ENCODE peak calls at places on chromosomes 7 and 10, in seven cellular contexts. K is Calu3; V is AG09319; O is esophagus squamous epithelium; P is activated CD8-positive, alpha-beta T cell treated with anti-CD3 and anti-CD28 coated beads for 36 hours; D is ELR; U is natural killer cell. Y is an unnamed sample.

GRCh38 chr7:91915401-91916067 is 25.1 kb upstream of the AKAP9 start:
- DNase-seq in K (no peak), V (no peak), O (no peak), P (no peak), D (peak; percentile 20), U (no peak), Y (no peak)

GRCh38 chr7:5528071-5528814 is 104.6 kb upstream of the TNRC18 start:
- DNase-seq in K (peak; percentile 59), V (no peak), O (no peak), P (peak; percentile 58), D (peak; percentile 81), U (peak; percentile 44), Y (no peak)

GRCh38 chr10:6445671-6446278 is 134.3 kb downstream of the PRKCQ start:
- DNase-seq in K (peak; percentile 35), V (no peak), O (no peak), P (peak; percentile 80), D (peak; percentile 47), U (peak; percentile 58), Y (peak; percentile 61)

GRCh38 chr7:1693419-1693990 is 23.4 kb downstream of the ELFN1 start:
- DNase-seq in K (no peak), V (no peak), O (no peak), P (no peak), D (no peak), U (no peak), Y (no peak)

GRCh38 chr10:82887488-82887887 is 1012.5 kb downstream of the NRG3 start:
- DNase-seq in K (no peak), V (no peak), O (no peak), P (no peak), D (no peak), U (no peak), Y (no peak)

GRCh38 chr7:30548762-30549344 is 44.2 kb upstream of the GGCT start:
- DNase-seq in K (peak; percentile 86), V (peak; percentile 27), O (peak; percentile 1), P (peak; percentile 50), D (peak; percentile 82), U (no peak), Y (peak; percentile 71)

GRCh38 chr10:112471878-112472487 is 25.0 kb downstream of the VTI1A start:
- DNase-seq in K (no peak), V (peak; percentile 14), O (no peak), P (no peak), D (peak; percentile 68), U (no peak), Y (peak; percentile 70)

GRCh38 chr7:11427686-11428273 is 404.2 kb downstream of the THSD7A start:
- DNase-seq in K (peak; percentile 30), V (peak; percentile 34), O (no peak), P (peak; percentile 4), D (peak; percentile 75), U (no peak), Y (peak; percentile 80)

GRCh38 chr7:49885593-49886285 is 112.3 kb downstream of the VWC2 start:
- DNase-seq in K (peak; percentile 3), V (no peak), O (no peak), P (no peak), D (no peak), U (no peak), Y (no peak)

GRCh38 chr7:131040467-131040932 is 287.2 kb upstream of the MKLN1 start:
- DNase-seq in K (peak; percentile 62), V (no peak), O (no peak), P (peak; percentile 75), D (peak; percentile 79), U (no peak), Y (peak; percentile 68)

GRCh38 chr10:45008524-45009161 is 7.9 kb downstream of the ZNF22 start:
- DNase-seq in K (peak; percentile 53), V (peak; percentile 68), O (no peak), P (peak; percentile 31), D (peak; percentile 88), U (no peak), Y (peak; percentile 93)

GRCh38 chr10:103552856-103553742 is 59.6 kb downstream of the NEURL1 start:
- DNase-seq in K (no peak), V (no peak), O (no peak), P (no peak), D (no peak), U (no peak), Y (no peak)

GRCh38 chr10:251982-252582 is 116.8 kb downstream of the ZMYND11 start:
- DNase-seq in K (no peak), V (no peak), O (no peak), P (no peak), D (no peak), U (no peak), Y (no peak)

GRCh38 chr7:101733713-101734475 is 83.5 kb upstream of the CUX1 start:
- DNase-seq in K (peak; percentile 20), V (no peak), O (no peak), P (no peak), D (peak; percentile 26), U (no peak), Y (peak; percentile 40)

GRCh38 chr7:44945479-44945878 is 33.3 kb downstream of the MYO1G start:
- DNase-seq in K (no peak), V (no peak), O (no peak), P (no peak), D (no peak), U (no peak), Y (no peak)

GRCh38 chr7:39735903-39736302 is 112.5 kb downstream of the RALA start:
- DNase-seq in K (no peak), V (no peak), O (no peak), P (peak; percentile 66), D (no peak), U (no peak), Y (peak; percentile 35)

GRCh38 chr10:4459531-4459930 is 366.5 kb upstream of the AKR1E2 start:
- DNase-seq in K (no peak), V (no peak), O (no peak), P (no peak), D (peak; percentile 18), U (no peak), Y (no peak)

GRCh38 chr7:36583318-36583717 is 141.0 kb downstream of the AOAH start:
- DNase-seq in K (no peak), V (no peak), O (no peak), P (no peak), D (peak; percentile 86), U (no peak), Y (no peak)

GRCh38 chr7:158023157-158023556 is 564.5 kb downstream of the PTPRN2 start:
- DNase-seq in K (no peak), V (no peak), O (no peak), P (no peak), D (no peak), U (no peak), Y (no peak)

GRCh38 chr7:22433710-22434460 is 66.1 kb downstream of the STEAP1B start:
- DNase-seq in K (peak; percentile 22), V (no peak), O (no peak), P (no peak), D (peak; percentile 52), U (no peak), Y (no peak)

GRCh38 chr7:153090209-153090608 is 330.7 kb downstream of the ACTR3B start:
- DNase-seq in K (no peak), V (no peak), O (no peak), P (no peak), D (no peak), U (no peak), Y (no peak)

GRCh38 chr7:14286036-14286435 is 296.6 kb upstream of the ETV1 start:
- DNase-seq in K (no peak), V (no peak), O (no peak), P (no peak), D (peak; percentile 44), U (no peak), Y (no peak)

GRCh38 chr7:1975179-1975578 is 257.6 kb downstream of the MAD1L1 start:
- DNase-seq in K (no peak), V (no peak), O (no peak), P (no peak), D (no peak), U (no peak), Y (no peak)

GRCh38 chr10:129531195-129531968 is 64.3 kb downstream of the MGMT start:
- DNase-seq in K (no peak), V (no peak), O (no peak), P (no peak), D (peak; percentile 72), U (no peak), Y (no peak)

GRCh38 chr10:129532838-129533237 is 65.8 kb downstream of the MGMT start:
- DNase-seq in K (no peak), V (no peak), O (no peak), P (no peak), D (no peak), U (no peak), Y (no peak)

GRCh38 chr7:114502454-114503254 is 88.0 kb downstream of the FOXP2 start:
- DNase-seq in K (peak; percentile 8), V (no peak), O (no peak), P (no peak), D (no peak), U (no peak), Y (no peak)

GRCh38 chr7:131183611-131184119 is 144.0 kb upstream of the MKLN1 start:
- DNase-seq in K (no peak), V (no peak), O (no peak), P (peak; percentile 47), D (no peak), U (no peak), Y (no peak)

GRCh38 chr10:69816536-69816935 is 14.8 kb downstream of the COL13A1 start:
- DNase-seq in K (no peak), V (no peak), O (no peak), P (no peak), D (peak; percentile 31), U (no peak), Y (peak; percentile 71)

GRCh38 chr7:36957620-36958019 is 233.3 kb upstream of the AOAH start:
- DNase-seq in K (no peak), V (no peak), O (no peak), P (no peak), D (no peak), U (no peak), Y (no peak)

GRCh38 chr7:98626393-98627061 is 9.4 kb downstream of the NPTX2 start:
- DNase-seq in K (no peak), V (no peak), O (no peak), P (no peak), D (no peak), U (no peak), Y (no peak)

GRCh38 chr10:85645097-85645496 is 721.5 kb downstream of the GRID1 start:
- DNase-seq in K (no peak), V (no peak), O (no peak), P (no peak), D (no peak), U (no peak), Y (no peak)

GRCh38 chr7:115023219-115023618 is 101.3 kb downstream of the MDFIC start:
- DNase-seq in K (no peak), V (no peak), O (no peak), P (no peak), D (no peak), U (no peak), Y (peak; percentile 63)

GRCh38 chr10:112490543-112490942 is 43.5 kb downstream of the VTI1A start:
- DNase-seq in K (peak; percentile 4), V (no peak), O (no peak), P (no peak), D (peak; percentile 24), U (no peak), Y (no peak)

GRCh38 chr10:132243141-132243540 is 56.4 kb downstream of the DPYSL4 start:
- DNase-seq in K (no peak), V (no peak), O (no peak), P (no peak), D (no peak), U (no peak), Y (no peak)

GRCh38 chr10:100501423-100501822 is 18.2 kb downstream of the SEC31B start:
- DNase-seq in K (no peak), V (peak; percentile 30), O (no peak), P (no peak), D (no peak), U (no peak), Y (no peak)

GRCh38 chr10:104274762-104275721 is 6.1 kb downstream of the GSTO2 start:
- DNase-seq in K (peak; percentile 68), V (no peak), O (no peak), P (peak; percentile 59), D (peak; percentile 48), U (no peak), Y (peak; percentile 49)

GRCh38 chr10:131135716-131136115 is 175.8 kb downstream of the TCERG1L start:
- DNase-seq in K (no peak), V (no peak), O (no peak), P (no peak), D (no peak), U (no peak), Y (no peak)